ENCODE peak calls at places on chromosomes 6 and 20, in six cellular contexts. M is AG04449, X is mammary epithelial cell, V is fibroblast of pulmonary artery, L is GM12892, D is D341Med. O is an unnamed sample.

GRCh38 chr20:48614593-48615274 is 213.1 kb downstream of the PREX1 start:
- DNase-seq in M (no peak), X (peak), V (no peak), L (no peak), D (no peak), O (no peak)

GRCh38 chr6:34053721-34054120 is 92.2 kb downstream of the GRM4 start:
- DNase-seq in M (no peak), X (no peak), V (no peak), L (no peak), D (no peak), O (no peak)

GRCh38 chr6:45830441-45831139 is 185.1 kb downstream of the CLIC5 start:
- DNase-seq in M (no peak), X (peak), V (no peak), L (peak), D (no peak), O (peak)

GRCh38 chr6:147077251-147077650 is 127.0 kb upstream of the STXBP5 start:
- DNase-seq in M (no peak), X (no peak), V (no peak), L (no peak), D (no peak), O (no peak)

GRCh38 chr20:5844063-5844681 is 94.0 kb downstream of the SHLD1 start:
- DNase-seq in M (no peak), X (peak), V (no peak), L (peak), D (no peak), O (peak)

GRCh38 chr6:7705483-7705882 is 20.4 kb upstream of the BMP6 start:
- DNase-seq in M (no peak), X (no peak), V (no peak), L (no peak), D (no peak), O (no peak)

GRCh38 chr6:57432919-57433684 is 115.7 kb downstream of the PRIM2 start:
- DNase-seq in M (no peak), X (no peak), V (peak), L (no peak), D (no peak), O (peak)

GRCh38 chr6:72824833-72825232 is 203.0 kb downstream of the KCNQ5 start:
- DNase-seq in M (no peak), X (no peak), V (no peak), L (no peak), D (no peak), O (no peak)

GRCh38 chr20:18443841-18444240 is 23.0 kb downstream of the DZANK1 start:
- DNase-seq in M (no peak), X (no peak), V (peak), L (no peak), D (peak), O (peak)